ENCODE peak calls at places on chromosomes 2 and 18, in seven cellular contexts. M is cardiac fibroblast, Q is GM06990, L is HFF-Myc, A is Caco-2, C is A549, S is OCI-LY7. D is an unnamed sample.

GRCh38 chr2:126827371-126827770 is 71.3 kb upstream of the TEX51 start:
- DNase-seq in A (no peak), L (no peak), C (no peak), S (no peak), M (no peak), Q (no peak), D (no peak)

GRCh38 chr18:69819460-69819859 is 128.2 kb downstream of the CD226 start:
- DNase-seq in S (no peak), Q (no peak), A (no peak), M (no peak), L (no peak), C (no peak), D (no peak)

GRCh38 chr2:188013767-188014166 is 277.9 kb upstream of the GULP1 start:
- DNase-seq in C (no peak), L (no peak), Q (no peak), A (no peak), S (no peak), M (no peak), D (no peak)

GRCh38 chr18:59484796-59485328 is 125.8 kb upstream of the LMAN1 start:
- DNase-seq in Q (no peak), S (no peak), A (no peak), C (no peak), M (peak), L (no peak), D (peak)

GRCh38 chr18:623760-624620 is 27.2 kb downstream of the CLUL1 start:
- DNase-seq in L (peak), S (peak), A (peak), Q (peak), M (peak), C (peak), D (peak)

GRCh38 chr2:238776003-238776640 is 71.8 kb upstream of the TWIST2 start:
- DNase-seq in Q (no peak), C (no peak), A (no peak), S (no peak), L (no peak), M (no peak), D (no peak)

GRCh38 chr2:42202299-42203008 is 33.3 kb downstream of the EML4 start:
- DNase-seq in L (no peak), A (no peak), S (no peak), M (no peak), Q (no peak), C (no peak), D (peak)

GRCh38 chr2:239225921-239226561 is 174.8 kb downstream of the HDAC4 start:
- DNase-seq in M (peak), C (no peak), A (no peak), L (peak), S (no peak), Q (no peak), D (peak)

GRCh38 chr2:210421916-210422315 is 54.6 kb downstream of the LANCL1 start:
- DNase-seq in Q (no peak), L (no peak), S (no peak), M (peak), A (no peak), C (no peak), D (peak)

GRCh38 chr2:150679456-150680120 is 192.1 kb upstream of the RND3 start:
- DNase-seq in L (no peak), A (no peak), S (no peak), C (no peak), M (peak), Q (no peak), D (peak)

GRCh38 chr2:67930156-67930555 is 132.6 kb downstream of the C1D start:
- DNase-seq in M (no peak), S (no peak), A (no peak), Q (no peak), C (no peak), L (no peak), D (no peak)

DNA sequence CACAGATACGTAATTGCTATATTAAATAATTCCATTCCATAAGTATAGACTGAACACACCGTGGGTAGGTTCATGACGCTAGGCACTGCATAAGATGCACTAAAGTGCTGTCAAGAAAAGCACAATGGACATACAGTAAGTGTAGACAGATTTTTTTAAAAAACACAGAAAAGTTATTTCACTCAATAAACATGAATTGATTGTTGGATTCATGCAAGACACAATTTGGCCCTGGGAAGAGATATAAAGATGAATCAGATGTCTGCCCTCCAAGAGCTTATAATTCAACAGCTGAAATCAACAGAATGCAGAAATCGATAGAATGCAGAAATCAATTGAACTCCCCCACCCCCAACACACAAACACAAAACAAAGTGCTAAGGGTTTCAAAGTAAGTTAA is 1.8 kb downstream of the NBAS start:
- DNase-seq in A (no peak), Q (no peak), L (no peak), S (no peak), C (no peak), M (no peak), D (no peak)
- H3K4me3 ChIP-seq in A (no peak), Q (no peak), L (peak), S (peak), C (peak), M (peak), D (peak)

DNA sequence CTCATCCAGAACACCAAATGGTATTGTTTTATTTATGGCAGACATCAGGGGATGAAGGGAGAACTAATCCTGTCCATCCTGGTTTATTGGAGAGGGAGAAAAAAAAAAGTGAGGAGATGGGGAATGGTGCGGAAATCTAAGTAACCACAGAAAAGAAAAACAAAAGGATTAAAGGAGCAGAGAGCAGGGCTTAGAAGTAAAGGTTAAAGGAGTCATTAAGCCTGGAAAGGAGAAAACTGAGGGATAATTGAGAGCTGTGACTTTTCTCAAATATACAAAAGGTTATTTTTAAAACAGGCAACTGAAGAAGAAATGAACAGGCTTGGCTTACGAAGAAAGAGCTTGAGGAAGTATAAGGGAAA is 127.2 kb upstream of the PPP1CB start:
- DNase-seq in A (no peak), S (no peak), L (no peak), Q (no peak), C (no peak), M (no peak), D (no peak)
- H3K4me3 ChIP-seq in A (no peak), S (no peak), L (no peak), Q (no peak), C (no peak), M (no peak), D (no peak)

GRCh38 chr2:241489080-241489479 is 19.3 kb downstream of the STK25 start:
- DNase-seq in M (no peak), S (no peak), L (no peak), A (no peak), Q (no peak), C (no peak), D (no peak)
- H3K4me3 ChIP-seq in M (no peak), S (no peak), L (no peak), A (no peak), Q (no peak), C (no peak), D (no peak)

DNA sequence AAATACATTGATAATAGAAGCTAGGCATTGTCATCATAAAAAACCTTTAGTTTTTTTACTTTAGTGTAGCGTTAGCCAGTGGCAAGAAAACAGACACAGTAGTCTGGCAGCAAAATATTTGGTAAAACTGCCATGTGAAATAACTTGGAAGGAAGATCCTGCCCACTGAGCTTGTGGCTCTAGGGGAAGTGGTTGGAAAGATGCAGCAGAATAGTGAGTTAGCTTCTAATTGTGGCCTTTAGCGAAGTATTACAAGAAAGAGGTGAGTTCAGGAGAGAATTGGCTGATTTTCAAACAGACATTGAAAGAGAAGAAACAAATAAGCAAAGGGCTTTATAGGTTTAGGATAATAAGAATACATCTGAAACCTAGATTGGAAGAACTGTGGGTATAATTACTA is 1887.8 kb upstream of the CELF4 start:
- DNase-seq in C (no peak), M (no peak), Q (no peak), L (no peak), S (no peak), A (no peak), D (no peak)
- H3K4me3 ChIP-seq in C (no peak), M (no peak), Q (no peak), L (no peak), S (no peak), A (no peak), D (no peak)

D was measured in AG10803.